ENCODE peak calls at places on chromosomes 3 and 15, in eight cellular contexts. K is mucosa of descending colon, L is heart left ventricle, R is Caco-2, N is ascending aorta, W is transverse colon, I is lung, G is esophagus squamous epithelium. T is an unnamed sample. For H3K4me1, the result is how much of the 10 kb centered on the place peaks cover.

GRCh38 chr3:50347187-50347813 is 1.8 kb upstream of the ZMYND10 start:
- DNase-seq in K (peak), L (peak), R (peak), N (no peak), W (peak), I (peak), G (no peak), T (peak)

GRCh38 chr15:20280933-20281463 is 260.6 kb downstream of the GOLGA6L6 start:
- DNase-seq in K (no peak), L (no peak), R (no peak), N (no peak), W (no peak), I (no peak), G (no peak), T (no peak)

GRCh38 chr15:91887921-91888373 is 34.4 kb downstream of the SLCO3A1 start:
- DNase-seq in K (no peak), L (no peak), R (no peak), N (no peak), W (no peak), I (no peak), G (no peak), T (no peak)

GRCh38 chr15:79981861-79982455 is 11.0 kb upstream of the BCL2A1 start:
- DNase-seq in K (no peak), L (no peak), R (no peak), N (no peak), W (no peak), I (no peak), G (no peak), T (no peak)

GRCh38 chr3:154862265-154862664 is 217.9 kb upstream of the MME start:
- DNase-seq in K (no peak), L (no peak), R (no peak), N (no peak), W (no peak), I (no peak), G (no peak), T (no peak)

GRCh38 chr15:50055333-50056278 is 63.4 kb downstream of the ATP8B4 start:
- DNase-seq in K (no peak), L (peak), R (no peak), N (no peak), W (no peak), I (no peak), G (no peak), T (peak)

GRCh38 chr3:49399467-49399866 is 12.3 kb downstream of the RHOA start:
- DNase-seq in K (no peak), L (no peak), R (no peak), N (no peak), W (no peak), I (no peak), G (no peak), T (no peak)

GRCh38 chr15:63599401-63600000 is 2.3 kb downstream of the FBXL22 start:
- DNase-seq in K (peak), L (peak), R (peak), N (peak), W (peak), I (peak), G (peak), T (peak)

GRCh38 chr15:56086566-56086965 is 93.2 kb upstream of the NEDD4 start:
- DNase-seq in K (no peak), L (no peak), R (no peak), N (no peak), W (no peak), I (no peak), G (no peak), T (no peak)

GRCh38 chr3:12706504-12707253 is 42.8 kb upstream of the RAF1 start:
- DNase-seq in K (peak), L (peak), R (peak), N (no peak), W (peak), I (peak), G (no peak), T (peak)

GRCh38 chr3:77626157-77626556 is 586.3 kb downstream of the ROBO2 start:
- DNase-seq in K (no peak), L (no peak), R (no peak), N (no peak), W (no peak), I (no peak), G (no peak), T (no peak)

GRCh38 chr3:124833710-124834332 is 53.3 kb downstream of the ITGB5 start:
- DNase-seq in K (no peak), L (no peak), R (peak), N (no peak), W (no peak), I (no peak), G (no peak), T (no peak)

GRCh38 chr3:15636028-15636709 is 34.6 kb downstream of the BTD start:
- DNase-seq in K (no peak), L (peak), R (no peak), N (no peak), W (no peak), I (no peak), G (no peak), T (no peak)

GRCh38 chr3:111715911-111716523 is 120.9 kb upstream of the ZBED2 start:
- DNase-seq in K (peak), L (peak), R (peak), N (no peak), W (peak), I (peak), G (no peak), T (peak)

DNA sequence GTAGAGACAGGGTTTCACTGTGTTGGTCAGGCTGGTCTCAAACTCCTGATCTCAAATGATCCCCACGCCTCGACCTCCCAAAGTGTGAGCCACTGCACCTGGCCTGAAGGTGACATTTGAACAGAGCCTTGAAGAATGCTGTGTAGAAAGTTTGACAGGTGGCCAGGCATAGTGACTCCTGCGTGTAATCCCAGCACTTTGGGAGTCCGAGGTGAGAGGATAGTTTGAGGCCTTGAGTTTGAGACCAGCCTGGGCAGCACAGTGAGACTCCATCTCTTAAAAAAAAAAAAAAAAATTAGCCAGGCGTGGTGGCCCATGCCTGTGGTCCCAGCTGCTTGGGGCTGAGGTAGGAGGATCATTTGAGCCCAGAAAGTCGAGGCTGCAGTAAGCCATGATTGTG is 1.5 kb downstream of the IQGAP1 start:
- DNase-seq in K (no peak), L (no peak), R (no peak), N (no peak), W (no peak), I (no peak), G (no peak), T (no peak)
- H3K4me1 ChIP-seq in K (under half), L (under half), R (under half), N (under half), W (under half), I (under half), G (under half), T (under half)

GRCh38 chr3:195855471-195856409 is 44.0 kb upstream of the MUC4 start:
- DNase-seq in K (peak), L (no peak), R (no peak), N (no peak), W (no peak), I (no peak), G (no peak), T (no peak)
- TF ChIP-seq CTCF in K (no peak), L (no peak), R (peak), N (no peak), W (peak), I (no peak), G (no peak), T (no peak)

DNA sequence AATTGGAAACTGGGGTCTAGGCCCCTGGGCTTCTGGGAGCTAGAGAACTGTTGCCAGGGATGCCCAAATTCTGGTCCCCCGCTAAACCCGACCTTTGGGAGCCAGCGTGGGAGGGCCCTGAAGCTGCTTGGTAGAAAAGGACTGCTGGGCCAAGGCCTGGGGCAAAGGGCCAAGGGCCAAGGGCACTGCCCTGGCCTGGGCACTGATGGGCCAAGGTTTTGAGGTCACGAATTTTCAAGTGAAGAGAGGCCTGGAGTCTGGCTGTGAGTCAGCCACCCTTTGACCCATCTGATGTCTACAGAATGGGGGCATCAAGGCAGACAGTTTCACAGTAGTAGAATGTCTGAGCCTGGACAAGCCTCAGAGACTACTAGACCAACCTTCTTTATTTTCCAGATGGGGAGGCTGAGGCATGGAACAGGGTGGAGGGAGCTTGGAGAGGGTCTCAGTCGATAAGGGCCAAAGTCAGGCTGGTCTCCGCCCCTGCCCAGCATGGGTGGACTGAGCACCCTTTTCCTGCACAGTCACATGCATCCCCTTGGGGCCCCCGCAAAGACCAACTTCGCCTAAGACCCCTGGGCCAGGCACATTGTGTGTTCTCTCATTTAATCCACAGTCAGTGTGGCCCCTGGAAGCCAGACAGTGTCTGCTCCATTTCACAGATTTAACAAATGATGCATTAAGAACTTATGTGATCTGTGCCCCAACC is 66.3 kb downstream of the ATP2B2 start:
- DNase-seq in K (no peak), L (no peak), R (no peak), N (no peak), W (no peak), I (no peak), G (no peak), T (no peak)
- H3K4me1 ChIP-seq in K (under half), L (under half), R (under half), N (under half), W (under half), I (under half), G (under half), T (under half)

GRCh38 chr3:79415351-79415750 is 352.4 kb downstream of the ROBO1 start:
- DNase-seq in K (no peak), L (no peak), R (no peak), N (no peak), W (no peak), I (no peak), G (no peak), T (no peak)

GRCh38 chr3:79423417-79423816 is 344.4 kb downstream of the ROBO1 start:
- DNase-seq in K (no peak), L (no peak), R (no peak), N (no peak), W (no peak), I (no peak), G (no peak), T (no peak)

GRCh38 chr3:79414821-79415220 is 353.0 kb downstream of the ROBO1 start:
- DNase-seq in K (peak), L (no peak), R (no peak), N (no peak), W (peak), I (peak), G (no peak), T (no peak)

GRCh38 chr3:79421273-79421672 is 346.5 kb downstream of the ROBO1 start:
- DNase-seq in K (no peak), L (no peak), R (no peak), N (no peak), W (no peak), I (no peak), G (no peak), T (no peak)

DNA sequence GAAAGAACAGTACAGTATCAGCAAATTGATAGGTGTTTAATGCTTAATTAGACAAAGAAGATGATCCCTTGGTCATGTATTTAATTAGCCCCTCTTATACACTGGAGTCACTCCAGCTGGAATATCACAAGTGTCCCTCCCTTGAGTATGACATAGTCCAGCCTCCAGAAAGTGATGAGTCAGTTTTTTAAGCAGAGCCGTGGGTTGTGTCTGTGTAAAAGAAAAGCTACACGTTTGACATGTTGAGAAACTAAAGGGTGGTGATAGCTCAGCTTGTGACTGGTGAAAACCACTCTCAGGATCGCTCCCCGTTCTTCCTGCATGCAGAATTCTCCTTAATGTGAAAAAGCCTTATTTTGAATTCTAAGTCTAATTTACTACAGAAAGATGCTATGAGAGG is 348.6 kb downstream of the ROBO1 start:
- DNase-seq in K (no peak), L (no peak), R (no peak), N (no peak), W (no peak), I (no peak), G (no peak), T (no peak)
- TF ChIP-seq CTCF in K (no peak), L (no peak), R (no peak), N (no peak), W (no peak), I (no peak), G (no peak), T (no peak)

GRCh38 chr3:185935465-185936263 is 2.1 kb downstream of the TRA2B start:
- DNase-seq in K (peak), L (no peak), R (no peak), N (no peak), W (no peak), I (no peak), G (no peak), T (no peak)

GRCh38 chr3:185937689-185938374 is at the start of gene TRA2B:
- DNase-seq in K (peak), L (peak), R (peak), N (peak), W (peak), I (peak), G (peak), T (peak)

GRCh38 chr3:185934726-185935464 is 2.9 kb downstream of the TRA2B start:
- DNase-seq in K (no peak), L (no peak), R (no peak), N (no peak), W (no peak), I (no peak), G (no peak), T (no peak)

GRCh38 chr3:185939721-185940120 is 1.9 kb upstream of the TRA2B start:
- DNase-seq in K (no peak), L (no peak), R (no peak), N (no peak), W (no peak), I (no peak), G (no peak), T (no peak)

DNA sequence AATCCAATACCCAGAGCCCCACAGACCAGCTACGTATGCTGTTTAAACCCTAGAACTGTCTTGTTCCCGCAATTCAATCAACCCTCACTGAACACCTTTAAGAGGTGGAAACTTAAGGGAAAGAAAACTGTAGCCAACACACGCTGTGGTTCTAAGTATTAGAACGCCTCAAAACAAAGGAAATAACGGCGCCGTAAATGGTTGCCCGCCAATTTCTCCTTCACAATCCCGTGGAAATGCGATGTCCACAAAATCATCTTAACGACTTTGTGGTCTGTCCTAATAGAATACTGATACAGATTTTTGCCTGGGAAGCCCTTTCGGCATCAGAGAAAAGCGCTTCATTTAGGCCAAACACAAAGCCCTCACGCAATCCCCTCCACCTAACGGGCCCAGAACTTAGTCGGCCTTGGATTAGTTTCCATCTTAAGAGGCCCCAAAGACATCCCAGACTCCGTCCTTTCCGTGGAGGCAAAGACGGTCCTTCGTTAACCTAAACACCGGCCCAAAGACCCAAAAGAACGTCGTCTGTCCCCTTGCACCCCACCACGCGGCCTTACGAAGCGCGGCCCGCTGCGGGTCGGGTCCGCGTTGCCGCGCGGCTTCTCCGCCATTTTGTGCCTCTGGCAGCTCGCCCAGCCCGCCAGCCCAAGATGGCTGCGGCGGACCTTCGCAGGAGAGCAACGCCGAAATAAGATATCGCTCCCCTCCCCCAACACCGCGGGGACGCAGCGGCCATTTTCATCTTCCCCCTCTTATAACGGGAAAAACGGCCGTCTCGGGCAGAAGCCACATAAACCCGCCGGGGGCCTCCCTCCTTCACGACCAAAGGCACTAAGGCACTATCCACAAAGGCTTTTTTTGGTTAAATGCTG is 763 bp downstream of the TRA2B start:
- DNase-seq in K (peak), L (peak), R (peak), N (peak), W (peak), I (peak), G (peak), T (peak)
- H3K4me1 ChIP-seq in K (under half), L (under half), R (under half), N (under half), W (under half), I (under half), G (under half), T (under half)

DNA sequence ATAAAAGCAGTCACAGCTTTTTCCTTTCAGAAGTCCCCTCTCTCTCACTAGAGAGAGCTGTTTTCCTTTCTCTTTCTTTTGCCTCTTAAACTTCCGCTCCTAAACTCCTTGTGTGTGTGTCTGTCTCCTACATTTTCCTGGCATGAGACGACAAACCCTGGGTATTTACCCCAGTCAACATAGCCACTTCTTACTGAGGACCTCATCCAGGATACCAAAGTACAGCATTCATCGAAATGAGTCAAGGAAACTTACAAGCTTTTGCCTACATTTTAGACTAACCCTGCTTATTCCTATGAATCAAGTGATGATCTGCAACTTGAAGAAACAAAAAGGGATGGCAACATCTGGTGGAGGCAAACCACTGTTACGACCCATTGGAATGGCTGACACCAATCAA is 16.7 kb downstream of the PATL2 start:
- DNase-seq in K (no peak), L (no peak), R (no peak), N (no peak), W (no peak), I (no peak), G (no peak), T (no peak)
- TF ChIP-seq CTCF in K (no peak), L (no peak), R (no peak), N (no peak), W (no peak), I (no peak), G (no peak), T (no peak)

DNA sequence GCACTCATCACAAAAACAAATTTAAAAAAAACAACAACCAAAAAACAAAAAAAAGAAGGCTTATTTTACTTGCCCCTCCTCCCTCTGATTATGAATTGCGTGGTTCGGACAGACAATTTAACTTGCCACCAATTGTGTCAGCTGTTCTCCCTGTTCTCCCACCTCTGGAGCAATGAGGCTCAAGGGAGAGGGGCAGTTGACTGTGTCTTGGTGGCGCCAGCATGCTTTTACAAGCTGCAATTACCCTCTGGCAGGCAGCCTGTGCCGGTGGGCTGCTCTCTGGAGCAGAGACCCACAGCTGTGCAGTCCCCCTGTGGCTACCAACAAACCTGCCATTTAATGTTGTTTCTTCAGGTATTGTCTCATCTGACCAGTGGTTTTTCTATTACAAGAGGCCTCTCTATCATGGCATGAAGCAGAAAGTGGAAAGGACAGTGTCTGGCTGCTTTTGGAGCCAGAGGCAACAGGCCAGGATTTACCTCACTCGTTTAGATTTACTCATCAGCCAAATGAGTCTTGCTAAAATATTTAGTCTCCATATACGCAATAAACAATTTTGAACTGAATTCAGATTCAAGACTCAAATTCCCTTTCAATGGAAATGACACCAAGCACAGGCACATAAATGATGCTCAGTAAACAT is 192.0 kb upstream of the TPRG1 start:
- DNase-seq in K (no peak), L (no peak), R (no peak), N (no peak), W (no peak), I (no peak), G (no peak), T (no peak)
- H3K4me1 ChIP-seq in K (under half), L (under half), R (under half), N (under half), W (under half), I (under half), G (under half), T (under half)

DNA sequence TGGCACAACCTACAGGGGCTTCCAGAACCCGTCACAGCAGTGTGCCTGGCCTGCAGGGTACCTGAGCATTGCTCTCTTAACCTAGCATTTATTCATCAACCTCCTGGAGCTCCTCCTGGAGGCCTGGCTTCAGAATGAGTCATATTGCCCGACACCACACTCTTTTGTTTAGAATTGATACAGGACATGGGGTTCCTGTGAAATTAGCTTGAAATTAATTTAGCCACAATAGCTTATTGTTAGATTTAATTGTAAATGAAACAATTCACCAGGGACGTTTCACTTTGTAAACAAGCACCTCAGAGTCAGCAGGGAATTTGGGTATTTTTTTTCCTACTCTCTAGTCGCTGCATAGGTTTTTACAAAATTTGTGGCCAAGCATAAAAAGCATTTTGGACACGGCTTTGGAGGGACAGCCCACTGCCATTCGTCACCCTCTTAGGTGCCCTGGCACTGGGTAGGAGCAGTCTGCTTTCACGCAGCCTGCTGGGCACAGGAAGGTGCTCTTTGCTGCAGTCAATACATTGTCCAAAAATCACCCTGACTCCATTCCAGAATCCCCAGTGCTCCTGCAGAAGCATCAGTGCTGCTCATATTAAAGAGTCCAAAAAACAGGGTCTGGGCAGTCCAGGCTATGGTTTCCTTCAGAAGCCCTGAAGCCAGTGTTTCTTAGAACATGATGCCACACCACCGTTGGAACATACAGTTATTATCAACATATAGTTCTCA is 60.8 kb upstream of the MEF2A start:
- DNase-seq in K (no peak), L (no peak), R (no peak), N (no peak), W (no peak), I (no peak), G (no peak), T (peak)
- TF ChIP-seq CTCF in K (no peak), L (peak), R (no peak), N (no peak), W (no peak), I (no peak), G (no peak), T (peak)